ENCODE peak calls at places on chromosome 2, in six cellular contexts. R is LoVo; Q is Calu3; Z is activated CD8-positive, alpha-beta memory T cell treated with anti-CD3 and anti-CD28 coated beads, Interleukin-2, amount 50 U/mL, for 48 hours; H is iris pigment epithelial cell; I is stimulated activated CD4-positive, alpha-beta T cell treated with anti-CD3 and anti-CD28 coated beads, TNF-alpha, amount 100 ng/mL, for 4 hours. V is an unnamed sample.

GRCh38 chr2:227655454-227655853 is 11.2 kb upstream of the SCYGR5 start:
- DNase-seq in R (peak), Z (no peak), Q (peak), H (peak), I (no peak), V (no peak)

GRCh38 chr2:20580690-20581437 is 70.0 kb downstream of the HS1BP3 start:
- DNase-seq in H (no peak), R (no peak), I (no peak), Z (no peak), Q (peak), V (no peak)

GRCh38 chr2:162075689-162076132 is 1.7 kb upstream of the DPP4 start:
- DNase-seq in I (no peak), Z (no peak), Q (no peak), H (peak), R (no peak), V (no peak)

GRCh38 chr2:69260666-69261065 is 126.4 kb downstream of the GFPT1 start:
- DNase-seq in R (no peak), Z (no peak), Q (no peak), I (no peak), H (peak), V (no peak)

GRCh38 chr2:62455957-62456692 is 49.9 kb downstream of the TMEM17 start:
- DNase-seq in Q (no peak), H (no peak), R (no peak), Z (no peak), I (no peak), V (no peak)

GRCh38 chr2:30612371-30612770 is 165.3 kb downstream of the LCLAT1 start:
- DNase-seq in H (peak), I (no peak), Q (no peak), Z (no peak), R (no peak), V (no peak)

GRCh38 chr2:240954436-240955305 is 43.7 kb upstream of the SNED1 start:
- DNase-seq in I (no peak), H (no peak), Q (no peak), Z (peak), R (no peak), V (no peak)

GRCh38 chr2:240388471-240389301 is 46.8 kb upstream of the GPC1 start:
- DNase-seq in I (no peak), Z (no peak), Q (no peak), H (no peak), R (no peak), V (no peak)

GRCh38 chr2:121182520-121182919 is 102.5 kb downstream of the TFCP2L1 start:
- DNase-seq in H (no peak), I (no peak), Q (no peak), Z (no peak), R (no peak), V (no peak)

GRCh38 chr2:130847776-130848517 is 11.2 kb downstream of the ARHGEF4 start:
- DNase-seq in Z (no peak), H (no peak), R (no peak), I (no peak), Q (no peak), V (no peak)

GRCh38 chr2:48006094-48006493 is 99.8 kb upstream of the FBXO11 start:
- DNase-seq in Q (no peak), Z (no peak), H (no peak), I (no peak), R (no peak), V (no peak)

GRCh38 chr2:157466764-157467163 is 22.9 kb upstream of the CYTIP start:
- DNase-seq in Z (no peak), R (no peak), I (no peak), Q (no peak), H (no peak), V (no peak)

GRCh38 chr2:25076749-25077148 is 34.9 kb downstream of the EFR3B start:
- DNase-seq in Z (no peak), I (no peak), R (no peak), Q (no peak), H (no peak), V (no peak)

GRCh38 chr2:3578987-3579386 is 3.9 kb downstream of the RPS7 start:
- DNase-seq in R (no peak), Z (no peak), Q (no peak), I (no peak), H (no peak), V (no peak)

GRCh38 chr2:239991689-239992314 is 33.3 kb downstream of the NDUFA10 start:
- DNase-seq in R (peak), Q (no peak), I (no peak), Z (no peak), H (peak), V (peak)

GRCh38 chr2:52717836-52718235 is 1049.8 kb upstream of the CHAC2 start:
- DNase-seq in Q (no peak), R (no peak), I (no peak), Z (no peak), H (no peak), V (no peak)

GRCh38 chr2:10389596-10389995 is 58.5 kb downstream of the ODC1 start:
- DNase-seq in H (no peak), I (no peak), R (no peak), Q (no peak), Z (no peak), V (no peak)

GRCh38 chr2:184463102-184463865 is 135.0 kb upstream of the ZNF804A start:
- DNase-seq in Q (peak), Z (no peak), I (no peak), R (no peak), H (no peak), V (no peak)

GRCh38 chr2:64697286-64698023 is 43.7 kb upstream of the SERTAD2 start:
- DNase-seq in H (peak), I (no peak), Q (no peak), Z (no peak), R (no peak), V (no peak)

GRCh38 chr2:5914831-5915611 is 222.8 kb downstream of the SOX11 start:
- DNase-seq in R (no peak), Z (no peak), I (no peak), Q (no peak), H (peak), V (no peak)

GRCh38 chr2:236642584-236643291 is 73.1 kb downstream of the ACKR3 start:
- DNase-seq in H (peak), Q (no peak), R (peak), Z (peak), I (no peak), V (no peak)

GRCh38 chr2:143629344-143629743 is 500.1 kb downstream of the ARHGAP15 start:
- DNase-seq in Z (no peak), H (peak), I (no peak), Q (no peak), R (peak), V (no peak)

GRCh38 chr2:164739966-164740365 is 101.7 kb downstream of the COBLL1 start:
- DNase-seq in Q (no peak), H (peak), Z (no peak), R (peak), I (no peak), V (no peak)

GRCh38 chr2:70442301-70443077 is 111.1 kb downstream of the TGFA start:
- DNase-seq in R (no peak), I (no peak), Q (no peak), H (peak), Z (no peak), V (no peak)

GRCh38 chr2:146734791-146735190 is 1110.0 kb upstream of the ACVR2A start:
- DNase-seq in R (no peak), Z (no peak), I (no peak), H (no peak), Q (no peak), V (no peak)

GRCh38 chr2:68416081-68416675 is 50.9 kb downstream of the FBXO48 start:
- DNase-seq in H (no peak), R (no peak), Q (no peak), Z (no peak), I (no peak), V (no peak)

GRCh38 chr2:12737226-12738111 is 20.7 kb downstream of the TRIB2 start:
- DNase-seq in I (no peak), R (no peak), Q (no peak), Z (no peak), H (no peak), V (no peak)

GRCh38 chr2:105308785-105309540 is 20.6 kb downstream of the TGFBRAP1 start:
- DNase-seq in Z (no peak), Q (no peak), R (no peak), H (peak), I (no peak), V (no peak)

GRCh38 chr2:218270721-218271486 is 585 bp downstream of the PNKD start:
- DNase-seq in I (no peak), Z (no peak), R (no peak), Q (no peak), H (no peak), V (no peak)

GRCh38 chr2:160077912-160078585 is 15.6 kb upstream of the PLA2R1 start:
- DNase-seq in Z (no peak), H (no peak), Q (peak), I (no peak), R (no peak), V (no peak)

GRCh38 chr2:27134781-27135470 is 490 bp upstream of the PREB start:
- DNase-seq in Q (no peak), Z (no peak), H (no peak), I (no peak), R (no peak), V (no peak)

GRCh38 chr2:228056706-228057105 is 124.8 kb downstream of the SPHKAP start:
- DNase-seq in Q (no peak), I (no peak), H (no peak), R (no peak), Z (no peak), V (no peak)

GRCh38 chr2:10022886-10023662 is 20.3 kb upstream of the KLF11 start:
- DNase-seq in Q (no peak), Z (no peak), H (no peak), I (no peak), R (no peak), V (no peak)

GRCh38 chr2:148876589-148877402 is 1.8 kb downstream of the KIF5C start:
- DNase-seq in H (no peak), Q (peak), I (no peak), Z (peak), R (no peak), V (no peak)

GRCh38 chr2:227180286-227180685 is 15.9 kb downstream of the COL4A3 start:
- DNase-seq in Z (no peak), H (peak), R (no peak), I (no peak), Q (peak), V (no peak)

GRCh38 chr2:11681722-11682589 is 12.0 kb upstream of the NTSR2 start:
- DNase-seq in Q (peak), I (peak), R (peak), Z (peak), H (no peak), V (peak)

V was measured in memory B cell.